ENCODE peak calls at places on chromosome 2, in eight cellular contexts. Z, Q, T, M, N, B, A and W are unnamed samples.

GRCh38 chr2:234388591-234388990 is 108.3 kb downstream of the ARL4C start:
- DNase-seq in T (no peak), A (no peak), Q (no peak), M (no peak), N (no peak), Z (no peak), B (no peak), W (no peak)

GRCh38 chr2:217723078-217723477 is 279.7 kb downstream of the TNS1 start:
- DNase-seq in Q (no peak), T (no peak), A (no peak), N (no peak), B (no peak), M (no peak), Z (no peak), W (no peak)

GRCh38 chr2:9637330-9637729 is 6.5 kb upstream of the YWHAQ start:
- DNase-seq in Q (no peak), M (no peak), Z (no peak), N (no peak), A (peak), T (peak), B (no peak), W (no peak)

GRCh38 chr2:5140367-5140766 is 551.8 kb upstream of the SOX11 start:
- DNase-seq in Z (no peak), B (no peak), T (no peak), M (no peak), A (no peak), N (no peak), Q (no peak), W (no peak)

GRCh38 chr2:30293303-30293912 is 62.1 kb downstream of the LBH start:
- DNase-seq in Q (no peak), N (no peak), Z (no peak), M (peak), A (no peak), B (no peak), T (peak), W (no peak)

GRCh38 chr2:120245520-120245835 is 7.2 kb upstream of the RALB start:
- DNase-seq in N (no peak), B (no peak), T (peak), Z (no peak), Q (no peak), M (no peak), A (no peak), W (no peak)

GRCh38 chr2:80364511-80365212 is 60.1 kb upstream of the LRRTM1 start:
- DNase-seq in Q (no peak), T (no peak), A (no peak), M (no peak), N (no peak), Z (no peak), B (no peak), W (no peak)

GRCh38 chr2:113754989-113755689 is 1.3 kb downstream of the SLC35F5 start:
- DNase-seq in M (no peak), Q (no peak), B (no peak), Z (no peak), A (no peak), N (no peak), T (peak), W (no peak)

GRCh38 chr2:25276569-25277465 is 64.9 kb downstream of the DNMT3A start:
- DNase-seq in B (no peak), A (peak), Z (peak), Q (peak), T (peak), N (peak), M (peak), W (peak)

GRCh38 chr2:24285484-24286152 is 74.7 kb downstream of the ITSN2 start:
- DNase-seq in T (peak), B (no peak), A (no peak), N (no peak), Z (no peak), M (no peak), Q (no peak), W (no peak)

GRCh38 chr2:113850687-113851086 is 39.2 kb upstream of the ACTR3 start:
- DNase-seq in Q (no peak), N (no peak), A (no peak), M (no peak), T (no peak), Z (no peak), B (no peak), W (no peak)

GRCh38 chr2:51921076-51921475 is 889.1 kb upstream of the NRXN1 start:
- DNase-seq in N (no peak), Q (no peak), B (no peak), M (no peak), Z (no peak), A (no peak), T (no peak), W (no peak)

GRCh38 chr2:186980117-186980442 is 131.1 kb upstream of the ZSWIM2 start:
- DNase-seq in M (no peak), T (no peak), B (no peak), A (no peak), Z (no peak), N (no peak), Q (no peak), W (no peak)

GRCh38 chr2:71379086-71379485 is 47.5 kb downstream of the ZNF638 start:
- DNase-seq in T (no peak), Z (no peak), B (no peak), M (no peak), A (peak), Q (no peak), N (no peak), W (no peak)

GRCh38 chr2:26298638-26299393 is 47.1 kb upstream of the SELENOI start:
- DNase-seq in N (peak), T (peak), Z (peak), B (no peak), Q (no peak), M (no peak), A (peak), W (no peak)

GRCh38 chr2:238097988-238098853 is 1.9 kb upstream of the ESPNL start:
- DNase-seq in M (peak), B (no peak), T (peak), A (peak), N (no peak), Q (peak), Z (no peak), W (peak)

GRCh38 chr2:71950256-71951066 is 197.2 kb downstream of the CYP26B1 start:
- DNase-seq in Z (peak), A (no peak), Q (no peak), N (no peak), T (no peak), M (no peak), B (no peak), W (no peak)

GRCh38 chr2:202339052-202339870 is 36.9 kb upstream of the BMPR2 start:
- DNase-seq in M (peak), Q (no peak), T (peak), A (no peak), B (no peak), Z (no peak), N (no peak), W (no peak)

GRCh38 chr2:120901213-120901612 is 165.5 kb downstream of the GLI2 start:
- DNase-seq in M (no peak), N (no peak), B (no peak), T (no peak), Q (no peak), A (no peak), Z (no peak), W (no peak)

GRCh38 chr2:147696426-147696825 is 148.4 kb upstream of the ACVR2A start:
- DNase-seq in B (no peak), Q (no peak), T (no peak), Z (no peak), N (no peak), M (no peak), A (no peak), W (no peak)

GRCh38 chr2:71896385-71897144 is 251.1 kb downstream of the CYP26B1 start:
- DNase-seq in Z (no peak), A (no peak), Q (no peak), B (no peak), T (no peak), N (no peak), M (no peak), W (no peak)

GRCh38 chr2:16635796-16636699 is 29.6 kb downstream of the CYRIA start:
- DNase-seq in N (no peak), Q (no peak), B (no peak), T (no peak), M (no peak), Z (no peak), A (no peak), W (no peak)

GRCh38 chr2:237695201-237695780 is 67.9 kb downstream of the LRRFIP1 start:
- DNase-seq in Q (no peak), Z (no peak), N (no peak), A (peak), M (peak), B (no peak), T (peak), W (no peak)

GRCh38 chr2:11187083-11187619 is 31.9 kb downstream of the SLC66A3 start:
- DNase-seq in B (no peak), M (no peak), Z (no peak), Q (no peak), A (no peak), T (peak), N (no peak), W (no peak)

GRCh38 chr2:99802730-99803129 is 312.9 kb upstream of the REV1 start:
- DNase-seq in B (no peak), Q (no peak), T (no peak), A (no peak), M (no peak), N (no peak), Z (no peak), W (no peak)

GRCh38 chr2:100902833-100903405 is 83.0 kb downstream of the NPAS2 start:
- DNase-seq in A (no peak), B (no peak), Q (no peak), T (peak), Z (no peak), M (peak), N (no peak), W (peak)